ENCODE peak calls at places on chromosomes 4 and X, in nine cellular contexts. F is IMR-90, B is neural crest cell, J is RPMI8226, N is osteocyte, Q is HFF-Myc, G is choroid plexus epithelial cell, S is Calu3, C is left cardiac atrium. T is an unnamed sample.

GRCh38 chr4:172099376-172099775 is 286.2 kb downstream of the GALNTL6 start:
- DNase-seq in F (no peak), B (no peak), J (no peak), N (no peak), Q (no peak), G (no peak), S (no peak), C (no peak), T (no peak)

GRCh38 chr4:166527500-166527899 is 654.5 kb downstream of the TLL1 start:
- DNase-seq in F (no peak), B (no peak), J (no peak), N (no peak), Q (no peak), G (peak; percentile 63), S (no peak), C (no peak), T (no peak)

GRCh38 chrX:155888139-155888538 is 7.0 kb downstream of the VAMP7 start:
- DNase-seq in F (peak; percentile 87), B (no peak), J (no peak), N (no peak), Q (peak; percentile 62), G (peak; percentile 78), S (peak; percentile 3), C (no peak), T (no peak)

GRCh38 chrX:16892504-16893362 is 22.6 kb upstream of the RBBP7 start:
- DNase-seq in F (peak; percentile 82), B (peak; percentile 80), J (peak; percentile 91), N (peak; percentile 88), Q (peak; percentile 52), G (peak; percentile 89), S (peak; percentile 72), C (peak; percentile 56), T (peak; percentile 94)

GRCh38 chrX:110317079-110317819 is 636 bp downstream of the AMMECR1 start:
- DNase-seq in F (no peak), B (peak; percentile 38), J (peak; percentile 42), N (peak; percentile 85), Q (no peak), G (no peak), S (peak; percentile 24), C (peak; percentile 19), T (peak; percentile 62)

GRCh38 chr4:155592568-155593343 is 73.9 kb upstream of the GUCY1A1 start:
- DNase-seq in F (peak; percentile 84), B (no peak), J (no peak), N (no peak), Q (no peak), G (no peak), S (no peak), C (no peak), T (no peak)

GRCh38 chrX:2434270-2434669 is 66.5 kb downstream of the DHRSX start:
- DNase-seq in F (no peak), B (no peak), J (no peak), N (no peak), Q (no peak), G (no peak), S (no peak), C (no peak), T (no peak)

GRCh38 chr4:112329672-112330372 is 32.7 kb downstream of the ALPK1 start:
- DNase-seq in F (no peak), B (no peak), J (no peak), N (no peak), Q (no peak), G (no peak), S (no peak), C (no peak), T (no peak)

GRCh38 chr4:15197005-15197404 is 194.7 kb downstream of the CPEB2 start:
- DNase-seq in F (peak; percentile 28), B (peak; percentile 4), J (no peak), N (no peak), Q (no peak), G (peak; percentile 85), S (no peak), C (no peak), T (peak; percentile 4)

GRCh38 chrX:31243804-31244203 is 172.0 kb upstream of the FTHL17 start:
- DNase-seq in F (no peak), B (no peak), J (no peak), N (no peak), Q (no peak), G (no peak), S (no peak), C (no peak), T (no peak)

GRCh38 chrX:5122181-5122678 is 1106.4 kb downstream of the NLGN4X start:
- DNase-seq in F (no peak), B (no peak), J (no peak), N (no peak), Q (no peak), G (no peak), S (no peak), C (no peak), T (no peak)

GRCh38 chrX:103734125-103734760 is 23.5 kb downstream of the TMEM31 start:
- DNase-seq in F (peak; percentile 24), B (no peak), J (peak; percentile 50), N (no peak), Q (no peak), G (peak; percentile 65), S (no peak), C (no peak), T (no peak)